ENCODE peak calls at places on chromosomes 16 and 17, in five cellular contexts. One of them, this sample, is unnamed.
A peak's percentile ranks its signal among the peaks of the same experiment; 100 is the strongest.

GRCh38 chr17:6408271-6408670 is 26.6 kb downstream of the AIPL1 start:
- DNase-seq in testis: no peak
- DNase-seq in spleen: no peak
- DNase-seq in fibroblast of lung: no peak
- DNase-seq in Panc1: no peak
- DNase-seq in this sample: peak; percentile 8

GRCh38 chr16:58506241-58507194 is 6.6 kb downstream of the NDRG4 start:
- DNase-seq in fibroblast of lung: no peak
- DNase-seq in Panc1: no peak
- DNase-seq in testis: no peak
- DNase-seq in spleen: peak; percentile 58
- DNase-seq in this sample: no peak

GRCh38 chr17:79850571-79851460 is 11.6 kb upstream of the CBX4 start:
- DNase-seq in fibroblast of lung: peak; percentile 38
- DNase-seq in testis: no peak
- DNase-seq in spleen: no peak
- DNase-seq in Panc1: no peak
- DNase-seq in this sample: no peak

GRCh38 chr16:19119564-19119963 is 5.8 kb downstream of the ITPRIPL2 start:
- DNase-seq in Panc1: no peak
- DNase-seq in fibroblast of lung: peak; percentile 79
- DNase-seq in testis: no peak
- DNase-seq in spleen: no peak
- DNase-seq in this sample: no peak

GRCh38 chr17:48610282-48611211 is at the start of gene HOXB7:
- DNase-seq in fibroblast of lung: peak; percentile 75
- DNase-seq in Panc1: no peak
- DNase-seq in testis: peak; percentile 68
- DNase-seq in spleen: peak; percentile 85
- DNase-seq in this sample: peak; percentile 80

GRCh38 chr17:80474933-80475915 is 1.2 kb downstream of the NPTX1 start:
- DNase-seq in fibroblast of lung: no peak
- DNase-seq in testis: no peak
- DNase-seq in Panc1: no peak
- DNase-seq in spleen: no peak
- DNase-seq in this sample: no peak

GRCh38 chr16:53741546-53741945 is 37.6 kb downstream of the FTO start:
- DNase-seq in spleen: no peak
- DNase-seq in Panc1: no peak
- DNase-seq in testis: no peak
- DNase-seq in fibroblast of lung: no peak
- DNase-seq in this sample: no peak

GRCh38 chr16:10876799-10877341 is at the start of gene CIITA:
- DNase-seq in testis: peak; percentile 75
- DNase-seq in fibroblast of lung: peak; percentile 65
- DNase-seq in Panc1: peak; percentile 17
- DNase-seq in spleen: peak; percentile 92
- DNase-seq in this sample: peak; percentile 87

GRCh38 chr16:89273741-89274472 is 56.4 kb downstream of the ZNF778 start:
- DNase-seq in fibroblast of lung: no peak
- DNase-seq in spleen: no peak
- DNase-seq in testis: no peak
- DNase-seq in Panc1: no peak
- DNase-seq in this sample: no peak

GRCh38 chr16:47888142-47888541 is 267.7 kb downstream of the ABCC12 start:
- DNase-seq in testis: no peak
- DNase-seq in spleen: no peak
- DNase-seq in Panc1: no peak
- DNase-seq in fibroblast of lung: peak; percentile 34
- DNase-seq in this sample: no peak

GRCh38 chr16:86574646-86575045 is 3.7 kb upstream of the FOXL1 start:
- DNase-seq in fibroblast of lung: no peak
- DNase-seq in Panc1: no peak
- DNase-seq in testis: no peak
- DNase-seq in spleen: no peak
- DNase-seq in this sample: no peak

GRCh38 chr16:86577314-86577971 is 906 bp upstream of the FOXL1 start:
- DNase-seq in spleen: no peak
- DNase-seq in fibroblast of lung: peak; percentile 93
- DNase-seq in testis: no peak
- DNase-seq in Panc1: no peak
- DNase-seq in this sample: no peak

GRCh38 chr16:86575095-86575685 is 3.2 kb upstream of the FOXL1 start:
- DNase-seq in testis: no peak
- DNase-seq in fibroblast of lung: no peak
- DNase-seq in spleen: no peak
- DNase-seq in Panc1: no peak
- DNase-seq in this sample: no peak

GRCh38 chr16:86576591-86577313 is 1.6 kb upstream of the FOXL1 start:
- DNase-seq in Panc1: no peak
- DNase-seq in fibroblast of lung: peak; percentile 53
- DNase-seq in spleen: no peak
- DNase-seq in testis: no peak
- DNase-seq in this sample: no peak

GRCh38 chr16:86575754-86576557 is 2.4 kb upstream of the FOXL1 start:
- DNase-seq in testis: peak; percentile 82
- DNase-seq in fibroblast of lung: peak; percentile 99
- DNase-seq in spleen: peak; percentile 80
- DNase-seq in Panc1: no peak
- DNase-seq in this sample: no peak
- H3K4me1 ChIP-seq in testis: peaks cover 11% of the 10 kb centered on the region
- H3K4me1 ChIP-seq in fibroblast of lung: peaks cover 17% of the 10 kb centered on the region
- H3K4me1 ChIP-seq in spleen: peaks cover 28% of the 10 kb centered on the region
- H3K4me1 ChIP-seq in Panc1: peaks cover 44% of the 10 kb centered on the region
- H3K4me1 ChIP-seq in this sample: peaks cover 11% of the 10 kb centered on the region

GRCh38 chr17:73228748-73229236 is 32.9 kb downstream of the CPSF4L start:
- DNase-seq in testis: peak; percentile 62
- DNase-seq in fibroblast of lung: peak; percentile 90
- DNase-seq in spleen: no peak
- DNase-seq in Panc1: no peak
- DNase-seq in this sample: no peak
- H3K4me1 ChIP-seq in testis: peaks cover 15% of the 10 kb centered on the region
- H3K4me1 ChIP-seq in fibroblast of lung: peaks cover 23% of the 10 kb centered on the region
- H3K4me1 ChIP-seq in spleen: peaks cover 78% of the 10 kb centered on the region
- H3K4me1 ChIP-seq in Panc1: peaks cover 41% of the 10 kb centered on the region
- H3K4me1 ChIP-seq in this sample: peaks cover 44% of the 10 kb centered on the region

GRCh38 chr17:74536890-74537289 is 5.6 kb upstream of the CD300LB start:
- DNase-seq in fibroblast of lung: no peak
- DNase-seq in testis: no peak
- DNase-seq in Panc1: no peak
- DNase-seq in spleen: no peak
- DNase-seq in this sample: no peak
- H3K4me1 ChIP-seq in fibroblast of lung: no peaks in the 10 kb centered on the region
- H3K4me1 ChIP-seq in testis: no peaks in the 10 kb centered on the region
- H3K4me1 ChIP-seq in Panc1: no peaks in the 10 kb centered on the region
- H3K4me1 ChIP-seq in spleen: peaks cover 7% of the 10 kb centered on the region
- H3K4me1 ChIP-seq in this sample: no peaks in the 10 kb centered on the region

DNA sequence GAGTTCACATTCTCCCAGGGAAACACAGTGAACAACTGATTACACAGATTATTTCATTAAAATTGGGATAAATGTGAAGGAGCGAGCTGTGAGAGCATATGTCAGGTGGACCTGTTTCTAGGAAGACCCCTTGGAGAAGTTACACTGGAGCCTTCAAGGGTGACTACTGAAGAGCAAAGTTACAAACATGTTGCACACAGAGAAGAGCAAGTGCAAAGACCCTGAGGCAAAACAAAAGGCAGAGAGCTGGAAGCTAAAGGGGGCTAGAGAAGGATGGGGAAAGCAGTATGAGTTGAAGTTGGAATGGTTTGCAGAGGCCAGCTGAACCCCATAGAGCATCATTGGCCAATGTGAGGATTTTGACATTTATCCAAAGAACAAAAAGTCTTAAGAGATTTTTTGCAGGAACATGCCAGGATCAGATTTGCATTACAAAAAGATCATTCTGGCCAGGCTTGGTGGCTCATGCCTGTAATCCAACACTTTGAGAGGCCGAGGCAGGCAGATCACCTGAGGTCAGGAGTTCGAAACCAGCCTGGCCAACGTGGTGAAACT is 14.1 kb downstream of the PDZD9 start:
- DNase-seq in Panc1: no peak
- DNase-seq in testis: no peak
- DNase-seq in spleen: no peak
- DNase-seq in fibroblast of lung: no peak
- DNase-seq in this sample: no peak
- H3K4me1 ChIP-seq in Panc1: no peaks in the 10 kb centered on the region
- H3K4me1 ChIP-seq in testis: peaks cover 7% of the 10 kb centered on the region
- H3K4me1 ChIP-seq in spleen: peaks cover 11% of the 10 kb centered on the region
- H3K4me1 ChIP-seq in fibroblast of lung: peaks cover 3% of the 10 kb centered on the region
- H3K4me1 ChIP-seq in this sample: peaks cover 21% of the 10 kb centered on the region

GRCh38 chr17:43906951-43907424 is 348 bp downstream of the MPP2 start:
- DNase-seq in fibroblast of lung: no peak
- DNase-seq in testis: no peak
- DNase-seq in spleen: no peak
- DNase-seq in Panc1: no peak
- DNase-seq in this sample: no peak

GRCh38 chr17:43908111-43908721 is 880 bp upstream of the MPP2 start:
- DNase-seq in Panc1: no peak
- DNase-seq in testis: peak; percentile 83
- DNase-seq in spleen: no peak
- DNase-seq in fibroblast of lung: peak; percentile 83
- DNase-seq in this sample: no peak

GRCh38 chr17:43905985-43906852 is 1.1 kb downstream of the MPP2 start:
- DNase-seq in Panc1: no peak
- DNase-seq in spleen: no peak
- DNase-seq in testis: peak; percentile 92
- DNase-seq in fibroblast of lung: peak; percentile 55
- DNase-seq in this sample: peak; percentile 77

GRCh38 chr17:43907425-43907981 is at the start of gene MPP2:
- DNase-seq in Panc1: no peak
- DNase-seq in fibroblast of lung: peak; percentile 77
- DNase-seq in testis: peak; percentile 92
- DNase-seq in spleen: peak; percentile 83
- DNase-seq in this sample: peak; percentile 75

GRCh38 chr17:43905400-43905984 is 1.8 kb downstream of the MPP2 start:
- DNase-seq in testis: no peak
- DNase-seq in Panc1: no peak
- DNase-seq in spleen: no peak
- DNase-seq in fibroblast of lung: no peak
- DNase-seq in this sample: no peak
- H3K4me1 ChIP-seq in testis: peaks cover 19% of the 10 kb centered on the region
- H3K4me1 ChIP-seq in Panc1: peaks cover 14% of the 10 kb centered on the region
- H3K4me1 ChIP-seq in spleen: peaks cover 38% of the 10 kb centered on the region
- H3K4me1 ChIP-seq in fibroblast of lung: peaks cover 9% of the 10 kb centered on the region
- H3K4me1 ChIP-seq in this sample: peaks cover 32% of the 10 kb centered on the region

DNA sequence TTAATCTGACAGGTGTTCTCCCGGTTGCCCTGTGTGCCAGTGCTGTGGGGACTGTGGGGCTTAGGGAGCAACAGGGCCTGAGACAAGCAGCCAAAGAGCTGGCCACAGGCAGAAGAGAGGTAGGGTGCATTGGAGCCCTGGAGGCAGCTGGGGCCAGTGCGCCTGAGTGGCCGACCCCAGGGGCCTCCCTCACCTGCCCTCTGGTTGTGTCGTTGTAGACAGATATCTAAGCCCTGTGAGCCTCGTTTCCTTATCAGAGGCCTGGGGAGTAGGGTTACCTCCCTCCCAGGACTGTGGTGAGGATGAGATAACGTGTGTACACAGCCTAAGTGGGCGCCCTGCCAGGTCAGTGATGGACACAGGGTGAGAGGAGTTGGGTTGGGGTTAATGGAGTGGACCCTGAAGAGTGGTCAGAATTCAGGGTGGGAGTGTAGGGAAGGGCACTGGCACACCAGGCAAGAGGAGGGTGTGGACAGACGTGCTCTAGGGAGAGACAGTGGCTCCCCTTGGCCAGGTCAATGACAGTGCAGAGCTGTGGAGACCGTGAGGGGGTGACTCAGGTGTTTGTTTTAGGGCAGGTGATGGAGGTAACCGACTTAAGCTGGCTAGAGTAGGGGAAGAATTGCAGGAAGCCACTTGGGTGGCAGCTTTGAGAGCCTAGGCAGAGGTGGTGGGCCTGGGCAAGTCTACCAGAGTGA is 3.4 kb downstream of the NARF start:
- DNase-seq in Panc1: no peak
- DNase-seq in testis: no peak
- DNase-seq in spleen: no peak
- DNase-seq in fibroblast of lung: no peak
- DNase-seq in this sample: no peak
- H3K4me1 ChIP-seq in Panc1: peaks cover 15% of the 10 kb centered on the region
- H3K4me1 ChIP-seq in testis: peaks cover 19% of the 10 kb centered on the region
- H3K4me1 ChIP-seq in spleen: peaks cover 67% of the 10 kb centered on the region
- H3K4me1 ChIP-seq in fibroblast of lung: peaks cover 7% of the 10 kb centered on the region
- H3K4me1 ChIP-seq in this sample: peaks cover 26% of the 10 kb centered on the region

DNA sequence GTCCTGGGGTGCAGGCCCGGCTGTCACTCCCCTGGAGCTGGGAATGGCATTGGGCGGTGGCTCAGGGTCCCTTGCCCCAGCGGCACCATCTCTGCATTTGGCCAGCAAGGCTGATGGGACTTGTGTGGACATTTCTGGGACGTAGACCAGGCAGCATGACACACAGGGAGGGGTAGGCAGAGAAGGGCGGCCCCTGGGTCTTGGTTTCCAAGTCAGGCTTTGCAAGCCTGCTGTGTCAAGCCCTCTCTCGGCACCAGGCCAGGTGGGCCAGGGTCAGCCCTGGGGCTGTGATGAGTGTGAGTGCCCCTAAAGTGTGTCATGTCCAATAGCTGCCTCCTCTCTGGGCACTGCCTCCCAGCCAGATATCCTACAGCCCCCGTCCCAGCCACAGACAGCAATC is 335.2 kb downstream of the SEC14L1 start:
- DNase-seq in Panc1: no peak
- DNase-seq in testis: no peak
- DNase-seq in spleen: no peak
- DNase-seq in fibroblast of lung: no peak
- DNase-seq in this sample: no peak
- H3K4me1 ChIP-seq in Panc1: peaks cover 86% of the 10 kb centered on the region
- H3K4me1 ChIP-seq in testis: peaks cover 100% of the 10 kb centered on the region
- H3K4me1 ChIP-seq in spleen: peaks cover 100% of the 10 kb centered on the region
- H3K4me1 ChIP-seq in fibroblast of lung: peaks cover 70% of the 10 kb centered on the region
- H3K4me1 ChIP-seq in this sample: peaks cover 86% of the 10 kb centered on the region

This sample was measured in upper lobe of right lung.